ENCODE peak calls at places on chromosomes 11 and 22, in six cellular contexts. One of them, this sample, is unnamed.

GRCh38 chr11:76577199-76577920 is 93.2 kb downstream of the LRRC32 start:
- DNase-seq in iris pigment epithelial cell: peak; percentile 84
- DNase-seq in Daoy: peak; percentile 96
- DNase-seq in stimulated activated CD4-positive, alpha-beta T cell treated with anti-CD3 and anti-CD28 coated beads, Interleukin-15, amount 100 ng/mL, for 1 hour: no peak
- DNase-seq in Peyer's patch: no peak
- DNase-seq in naive thymus-derived CD8-positive, alpha-beta T cell: no peak
- DNase-seq in this sample: no peak

GRCh38 chr11:63915961-63916836 is 765 bp downstream of the RCOR2 start:
- DNase-seq in iris pigment epithelial cell: no peak
- DNase-seq in Daoy: peak; percentile 57
- DNase-seq in stimulated activated CD4-positive, alpha-beta T cell treated with anti-CD3 and anti-CD28 coated beads, Interleukin-15, amount 100 ng/mL, for 1 hour: no peak
- DNase-seq in Peyer's patch: peak; percentile 41
- DNase-seq in naive thymus-derived CD8-positive, alpha-beta T cell: no peak
- DNase-seq in this sample: no peak

GRCh38 chr11:69319255-69320106 is 25.5 kb downstream of the MYEOV start:
- DNase-seq in iris pigment epithelial cell: no peak
- DNase-seq in Daoy: no peak
- DNase-seq in stimulated activated CD4-positive, alpha-beta T cell treated with anti-CD3 and anti-CD28 coated beads, Interleukin-15, amount 100 ng/mL, for 1 hour: no peak
- DNase-seq in Peyer's patch: no peak
- DNase-seq in naive thymus-derived CD8-positive, alpha-beta T cell: no peak
- DNase-seq in this sample: no peak

GRCh38 chr22:19724927-19725661 is 1.8 kb downstream of the GP1BB start:
- DNase-seq in iris pigment epithelial cell: no peak
- DNase-seq in Daoy: no peak
- DNase-seq in stimulated activated CD4-positive, alpha-beta T cell treated with anti-CD3 and anti-CD28 coated beads, Interleukin-15, amount 100 ng/mL, for 1 hour: no peak
- DNase-seq in Peyer's patch: no peak
- DNase-seq in naive thymus-derived CD8-positive, alpha-beta T cell: no peak
- DNase-seq in this sample: no peak

GRCh38 chr11:60838132-60838531 is 3.8 kb upstream of the CCDC86 start:
- DNase-seq in iris pigment epithelial cell: no peak
- DNase-seq in Daoy: no peak
- DNase-seq in stimulated activated CD4-positive, alpha-beta T cell treated with anti-CD3 and anti-CD28 coated beads, Interleukin-15, amount 100 ng/mL, for 1 hour: no peak
- DNase-seq in Peyer's patch: no peak
- DNase-seq in naive thymus-derived CD8-positive, alpha-beta T cell: no peak
- DNase-seq in this sample: no peak

GRCh38 chr11:105181521-105181920 is 42.0 kb upstream of the CARD18 start:
- DNase-seq in iris pigment epithelial cell: peak; percentile 83
- DNase-seq in Daoy: no peak
- DNase-seq in stimulated activated CD4-positive, alpha-beta T cell treated with anti-CD3 and anti-CD28 coated beads, Interleukin-15, amount 100 ng/mL, for 1 hour: no peak
- DNase-seq in Peyer's patch: no peak
- DNase-seq in naive thymus-derived CD8-positive, alpha-beta T cell: no peak
- DNase-seq in this sample: no peak

GRCh38 chr22:20604776-20605221 is 97.4 kb downstream of the MED15 start:
- DNase-seq in iris pigment epithelial cell: no peak
- DNase-seq in Daoy: no peak
- DNase-seq in stimulated activated CD4-positive, alpha-beta T cell treated with anti-CD3 and anti-CD28 coated beads, Interleukin-15, amount 100 ng/mL, for 1 hour: no peak
- DNase-seq in Peyer's patch: no peak
- DNase-seq in naive thymus-derived CD8-positive, alpha-beta T cell: no peak
- DNase-seq in this sample: no peak

GRCh38 chr11:126793596-126793995 is 207.0 kb downstream of the KIRREL3 start:
- DNase-seq in iris pigment epithelial cell: no peak
- DNase-seq in Daoy: no peak
- DNase-seq in stimulated activated CD4-positive, alpha-beta T cell treated with anti-CD3 and anti-CD28 coated beads, Interleukin-15, amount 100 ng/mL, for 1 hour: no peak
- DNase-seq in Peyer's patch: no peak
- DNase-seq in naive thymus-derived CD8-positive, alpha-beta T cell: no peak
- DNase-seq in this sample: no peak

GRCh38 chr11:75576445-75577049 is 14.5 kb downstream of the SERPINH1 start:
- DNase-seq in iris pigment epithelial cell: no peak
- DNase-seq in Daoy: peak; percentile 59
- DNase-seq in stimulated activated CD4-positive, alpha-beta T cell treated with anti-CD3 and anti-CD28 coated beads, Interleukin-15, amount 100 ng/mL, for 1 hour: no peak
- DNase-seq in Peyer's patch: peak; percentile 68
- DNase-seq in naive thymus-derived CD8-positive, alpha-beta T cell: no peak
- DNase-seq in this sample: no peak

GRCh38 chr22:46023558-46023981 is 46.6 kb upstream of the WNT7B start:
- DNase-seq in iris pigment epithelial cell: no peak
- DNase-seq in Daoy: peak; percentile 75
- DNase-seq in stimulated activated CD4-positive, alpha-beta T cell treated with anti-CD3 and anti-CD28 coated beads, Interleukin-15, amount 100 ng/mL, for 1 hour: no peak
- DNase-seq in Peyer's patch: no peak
- DNase-seq in naive thymus-derived CD8-positive, alpha-beta T cell: no peak
- DNase-seq in this sample: no peak

GRCh38 chr11:112539165-112539564 is 278.5 kb upstream of the PLET1 start:
- DNase-seq in iris pigment epithelial cell: no peak
- DNase-seq in Daoy: no peak
- DNase-seq in stimulated activated CD4-positive, alpha-beta T cell treated with anti-CD3 and anti-CD28 coated beads, Interleukin-15, amount 100 ng/mL, for 1 hour: no peak
- DNase-seq in Peyer's patch: no peak
- DNase-seq in naive thymus-derived CD8-positive, alpha-beta T cell: no peak
- DNase-seq in this sample: no peak

GRCh38 chr11:35362571-35362980 is 56.8 kb downstream of the SLC1A2 start:
- DNase-seq in iris pigment epithelial cell: no peak
- DNase-seq in Daoy: no peak
- DNase-seq in stimulated activated CD4-positive, alpha-beta T cell treated with anti-CD3 and anti-CD28 coated beads, Interleukin-15, amount 100 ng/mL, for 1 hour: no peak
- DNase-seq in Peyer's patch: no peak
- DNase-seq in naive thymus-derived CD8-positive, alpha-beta T cell: no peak
- DNase-seq in this sample: no peak

GRCh38 chr11:123745764-123746451 is 4.4 kb upstream of the ZNF202 start:
- DNase-seq in iris pigment epithelial cell: no peak
- DNase-seq in Daoy: no peak
- DNase-seq in stimulated activated CD4-positive, alpha-beta T cell treated with anti-CD3 and anti-CD28 coated beads, Interleukin-15, amount 100 ng/mL, for 1 hour: no peak
- DNase-seq in Peyer's patch: no peak
- DNase-seq in naive thymus-derived CD8-positive, alpha-beta T cell: no peak
- DNase-seq in this sample: no peak

GRCh38 chr11:123407124-123407995 is 22.7 kb upstream of the GRAMD1B start:
- DNase-seq in iris pigment epithelial cell: peak; percentile 70
- DNase-seq in Daoy: peak; percentile 70
- DNase-seq in stimulated activated CD4-positive, alpha-beta T cell treated with anti-CD3 and anti-CD28 coated beads, Interleukin-15, amount 100 ng/mL, for 1 hour: peak; percentile 31
- DNase-seq in Peyer's patch: peak; percentile 35
- DNase-seq in naive thymus-derived CD8-positive, alpha-beta T cell: peak; percentile 54
- DNase-seq in this sample: no peak

GRCh38 chr22:42734406-42734805 is 13.7 kb upstream of the A4GALT start:
- DNase-seq in iris pigment epithelial cell: no peak
- DNase-seq in Daoy: no peak
- DNase-seq in stimulated activated CD4-positive, alpha-beta T cell treated with anti-CD3 and anti-CD28 coated beads, Interleukin-15, amount 100 ng/mL, for 1 hour: no peak
- DNase-seq in Peyer's patch: no peak
- DNase-seq in naive thymus-derived CD8-positive, alpha-beta T cell: no peak
- DNase-seq in this sample: no peak

GRCh38 chr22:49382451-49382735 is 445.3 kb downstream of the BRD1 start:
- DNase-seq in iris pigment epithelial cell: no peak
- DNase-seq in Daoy: no peak
- DNase-seq in stimulated activated CD4-positive, alpha-beta T cell treated with anti-CD3 and anti-CD28 coated beads, Interleukin-15, amount 100 ng/mL, for 1 hour: no peak
- DNase-seq in Peyer's patch: peak; percentile 13
- DNase-seq in naive thymus-derived CD8-positive, alpha-beta T cell: no peak
- DNase-seq in this sample: no peak

GRCh38 chr11:2886191-2886894 is 768 bp upstream of the CDKN1C start:
- DNase-seq in iris pigment epithelial cell: peak; percentile 22
- DNase-seq in Daoy: peak; percentile 37
- DNase-seq in stimulated activated CD4-positive, alpha-beta T cell treated with anti-CD3 and anti-CD28 coated beads, Interleukin-15, amount 100 ng/mL, for 1 hour: no peak
- DNase-seq in Peyer's patch: no peak
- DNase-seq in naive thymus-derived CD8-positive, alpha-beta T cell: no peak
- DNase-seq in this sample: no peak

GRCh38 chr22:31620756-31621480 is 41.1 kb downstream of the PISD start:
- DNase-seq in iris pigment epithelial cell: no peak
- DNase-seq in Daoy: no peak
- DNase-seq in stimulated activated CD4-positive, alpha-beta T cell treated with anti-CD3 and anti-CD28 coated beads, Interleukin-15, amount 100 ng/mL, for 1 hour: no peak
- DNase-seq in Peyer's patch: no peak
- DNase-seq in naive thymus-derived CD8-positive, alpha-beta T cell: no peak
- DNase-seq in this sample: no peak

GRCh38 chr11:85602551-85603218 is 24.5 kb downstream of the DLG2 start:
- DNase-seq in iris pigment epithelial cell: peak; percentile 39
- DNase-seq in Daoy: no peak
- DNase-seq in stimulated activated CD4-positive, alpha-beta T cell treated with anti-CD3 and anti-CD28 coated beads, Interleukin-15, amount 100 ng/mL, for 1 hour: no peak
- DNase-seq in Peyer's patch: no peak
- DNase-seq in naive thymus-derived CD8-positive, alpha-beta T cell: no peak
- DNase-seq in this sample: no peak

GRCh38 chr11:125295922-125296321 is 131.4 kb downstream of the PKNOX2 start:
- DNase-seq in iris pigment epithelial cell: no peak
- DNase-seq in Daoy: no peak
- DNase-seq in stimulated activated CD4-positive, alpha-beta T cell treated with anti-CD3 and anti-CD28 coated beads, Interleukin-15, amount 100 ng/mL, for 1 hour: no peak
- DNase-seq in Peyer's patch: no peak
- DNase-seq in naive thymus-derived CD8-positive, alpha-beta T cell: no peak
- DNase-seq in this sample: no peak

GRCh38 chr11:18036456-18036855 is 9.6 kb downstream of the TPH1 start:
- DNase-seq in iris pigment epithelial cell: no peak
- DNase-seq in Daoy: no peak
- DNase-seq in stimulated activated CD4-positive, alpha-beta T cell treated with anti-CD3 and anti-CD28 coated beads, Interleukin-15, amount 100 ng/mL, for 1 hour: no peak
- DNase-seq in Peyer's patch: no peak
- DNase-seq in naive thymus-derived CD8-positive, alpha-beta T cell: no peak
- DNase-seq in this sample: no peak

GRCh38 chr22:23696326-23696851 is 5.6 kb downstream of the RGL4 start:
- DNase-seq in iris pigment epithelial cell: peak; percentile 82
- DNase-seq in Daoy: peak; percentile 45
- DNase-seq in stimulated activated CD4-positive, alpha-beta T cell treated with anti-CD3 and anti-CD28 coated beads, Interleukin-15, amount 100 ng/mL, for 1 hour: peak; percentile 52
- DNase-seq in Peyer's patch: peak; percentile 83
- DNase-seq in naive thymus-derived CD8-positive, alpha-beta T cell: peak; percentile 89
- DNase-seq in this sample: no peak

GRCh38 chr11:35588627-35589026 is 29.6 kb upstream of the FJX1 start:
- DNase-seq in iris pigment epithelial cell: peak; percentile 83
- DNase-seq in Daoy: no peak
- DNase-seq in stimulated activated CD4-positive, alpha-beta T cell treated with anti-CD3 and anti-CD28 coated beads, Interleukin-15, amount 100 ng/mL, for 1 hour: no peak
- DNase-seq in Peyer's patch: no peak
- DNase-seq in naive thymus-derived CD8-positive, alpha-beta T cell: no peak
- DNase-seq in this sample: no peak